ENCODE peak calls at places on chromosomes 16 and 17, in five cellular contexts. C is body of pancreas, B is coronary artery, Q is pancreas, K is uterus. I is an unnamed sample.

GRCh38 chr17:16484445-16485169 is 7.4 kb downstream of the LRRC75A start:
- DNase-seq in B (no peak), Q (no peak), C (no peak), K (no peak), I (no peak)

GRCh38 chr17:64658931-64659330 is 3.2 kb downstream of the SMURF2 start:
- DNase-seq in K (no peak), B (no peak), C (no peak), Q (no peak), I (no peak)

GRCh38 chr16:23324727-23325126 is 22.6 kb downstream of the SCNN1B start:
- DNase-seq in B (no peak), C (peak), K (no peak), Q (no peak), I (peak)

GRCh38 chr16:56667581-56668571 is at the start of gene MT1G:
- DNase-seq in C (peak), Q (peak), K (no peak), B (no peak), I (peak)

GRCh38 chr16:51951668-51952298 is 595.2 kb downstream of the TOX3 start:
- DNase-seq in Q (peak), C (peak), K (no peak), B (no peak), I (no peak)

GRCh38 chr17:73566905-73567782 is 77.1 kb downstream of the SDK2 start:
- DNase-seq in K (no peak), B (no peak), Q (no peak), C (no peak), I (peak)

GRCh38 chr17:16217002-16217635 is at the start of gene PIGL:
- DNase-seq in B (peak), C (peak), K (peak), Q (peak), I (peak)

GRCh38 chr17:5237541-5238016 is 2.9 kb upstream of the SCIMP start:
- DNase-seq in Q (no peak), K (no peak), B (no peak), C (peak), I (peak)

GRCh38 chr17:78818932-78819331 is 21.7 kb downstream of the USP36 start:
- DNase-seq in K (no peak), Q (no peak), C (no peak), B (no peak), I (no peak)

GRCh38 chr16:89115216-89115949 is 21.7 kb downstream of the ACSF3 start:
- DNase-seq in B (no peak), K (no peak), Q (no peak), C (peak), I (peak)

GRCh38 chr17:78798695-78799559 is 16.9 kb upstream of the CYTH1 start:
- DNase-seq in Q (no peak), B (no peak), C (no peak), K (no peak), I (no peak)

GRCh38 chr17:41511130-41511529 is 5.7 kb upstream of the KRT13 start:
- DNase-seq in K (no peak), C (no peak), Q (no peak), B (no peak), I (no peak)

GRCh38 chr17:14732211-14732610 is 431.3 kb downstream of the HS3ST3B1 start:
- DNase-seq in C (no peak), B (no peak), K (no peak), Q (no peak), I (no peak)

DNA sequence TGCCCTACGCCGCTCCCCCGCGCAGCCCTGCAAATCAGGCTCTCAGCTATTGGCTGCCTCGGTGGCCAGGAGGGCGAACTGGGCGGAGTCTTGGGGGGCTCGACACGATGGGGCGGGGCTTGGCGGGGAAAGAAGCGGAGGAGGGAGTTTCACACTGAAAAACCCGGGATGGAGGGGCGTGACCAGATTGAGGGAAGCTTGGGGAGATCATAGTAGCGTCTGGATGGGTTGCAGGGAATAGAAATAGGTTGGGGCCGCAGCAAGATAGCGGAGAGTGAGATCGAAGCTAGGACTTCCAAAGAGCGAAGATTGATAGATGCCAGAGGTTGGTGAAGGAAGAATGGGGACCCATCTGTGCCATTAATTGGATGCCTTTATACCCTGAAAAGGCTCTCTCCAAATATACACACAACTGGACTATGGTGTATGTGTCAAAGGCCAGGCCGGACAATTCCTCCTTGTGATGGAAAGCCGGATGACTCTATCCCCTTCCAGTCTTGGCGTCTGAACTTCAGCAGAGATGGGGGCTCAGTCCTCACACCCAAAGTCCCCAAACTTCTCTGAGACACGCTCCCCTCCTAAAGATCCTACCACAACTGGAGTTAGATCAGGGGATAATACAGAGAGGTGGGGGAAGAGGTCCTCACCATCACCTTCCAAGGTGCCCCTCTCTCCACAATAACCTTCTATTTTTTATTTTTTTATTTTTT is 384 bp upstream of the STAC2 start:
- DNase-seq in Q (no peak), B (no peak), K (peak), C (peak), I (peak)
- TF ChIP-seq CTCF in Q (no peak), B (no peak), K (no peak), C (no peak), I (no peak)

GRCh38 chr16:11253995-11254912 is 1.8 kb downstream of the SOCS1 start:
- DNase-seq in Q (no peak), C (no peak), K (peak), B (no peak), I (no peak)

GRCh38 chr16:11254913-11255736 is 879 bp downstream of the SOCS1 start:
- DNase-seq in B (no peak), Q (peak), K (peak), C (peak), I (peak)

GRCh38 chr16:11251525-11252481 is 4.2 kb downstream of the SOCS1 start:
- DNase-seq in C (no peak), Q (no peak), K (no peak), B (no peak), I (no peak)

GRCh38 chr16:11252482-11252931 is 3.5 kb downstream of the SOCS1 start:
- DNase-seq in B (no peak), Q (no peak), C (no peak), K (no peak), I (no peak)

GRCh38 chr16:11253009-11253994 is 2.7 kb downstream of the SOCS1 start:
- DNase-seq in B (no peak), C (no peak), Q (no peak), K (no peak), I (no peak)
- H3K4me3 ChIP-seq in B (peak), C (no peak), Q (no peak), K (peak), I (no peak)

GRCh38 chr17:29619251-29619650 is 3.5 kb downstream of the CORO6 start:
- DNase-seq in Q (no peak), C (no peak), K (no peak), B (no peak), I (peak)
- TF ChIP-seq CTCF in Q (no peak), C (no peak), K (no peak), B (no peak), I (no peak)

GRCh38 chr16:87878704-87879103 is 9.4 kb upstream of the SLC7A5 start:
- DNase-seq in Q (no peak), C (no peak), K (no peak), B (no peak), I (no peak)

GRCh38 chr16:87880117-87880696 is 10.9 kb upstream of the SLC7A5 start:
- DNase-seq in Q (no peak), C (no peak), K (no peak), B (no peak), I (no peak)

GRCh38 chr16:87877942-87878507 is 8.7 kb upstream of the SLC7A5 start:
- DNase-seq in C (no peak), Q (no peak), B (no peak), K (no peak), I (no peak)

GRCh38 chr16:87874639-87875472 is 5.5 kb upstream of the SLC7A5 start:
- DNase-seq in C (no peak), B (no peak), K (no peak), Q (no peak), I (no peak)
- H3K4me3 ChIP-seq in C (no peak), B (no peak), K (no peak), Q (no peak), I (no peak)

DNA sequence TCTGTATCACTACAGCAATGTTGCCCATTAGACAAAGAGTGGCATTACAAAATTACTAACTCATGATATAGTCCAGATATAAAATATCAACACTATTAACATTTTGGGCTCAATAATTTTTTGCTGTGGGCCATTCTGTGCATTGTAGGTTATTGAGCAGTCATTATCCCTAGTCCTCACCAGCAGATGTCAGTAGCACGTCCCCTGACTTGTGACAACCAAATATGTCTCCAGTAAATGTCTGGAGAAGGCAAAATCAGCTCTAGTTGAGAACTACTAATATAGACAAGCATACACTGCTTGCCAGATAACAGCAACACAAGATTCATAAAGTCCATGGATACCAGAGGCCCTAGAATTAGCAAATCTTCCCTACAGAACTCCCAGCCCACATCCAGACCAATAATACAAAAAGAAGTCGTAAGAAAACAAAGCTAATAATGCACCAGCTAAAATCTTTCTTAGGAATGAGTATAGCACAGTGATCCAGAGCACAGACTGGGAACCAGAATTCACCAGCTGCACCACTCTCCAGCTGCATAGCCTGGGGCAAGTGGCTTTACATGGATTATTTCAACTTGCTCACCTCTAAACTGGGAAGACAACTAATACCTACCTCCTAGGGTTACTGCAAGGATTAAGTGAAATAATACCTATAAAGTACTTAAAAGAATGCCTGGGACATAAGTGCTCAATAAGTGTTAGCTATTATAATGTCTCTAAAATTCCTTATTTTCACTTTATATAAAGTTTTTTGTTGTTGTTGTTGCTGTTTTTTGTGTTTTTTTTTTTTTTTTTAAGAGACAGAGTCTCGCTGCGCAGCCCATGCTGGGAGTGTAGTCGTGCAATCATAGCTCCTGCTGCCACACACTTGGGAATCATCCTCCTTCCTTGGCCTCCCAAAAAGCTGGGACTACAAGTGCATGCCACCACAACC is 23.7 kb downstream of the HELZ start:
- DNase-seq in B (no peak), K (no peak), C (no peak), Q (no peak), I (peak)
- TF ChIP-seq CTCF in B (no peak), K (peak), C (no peak), Q (no peak), I (peak)

DNA sequence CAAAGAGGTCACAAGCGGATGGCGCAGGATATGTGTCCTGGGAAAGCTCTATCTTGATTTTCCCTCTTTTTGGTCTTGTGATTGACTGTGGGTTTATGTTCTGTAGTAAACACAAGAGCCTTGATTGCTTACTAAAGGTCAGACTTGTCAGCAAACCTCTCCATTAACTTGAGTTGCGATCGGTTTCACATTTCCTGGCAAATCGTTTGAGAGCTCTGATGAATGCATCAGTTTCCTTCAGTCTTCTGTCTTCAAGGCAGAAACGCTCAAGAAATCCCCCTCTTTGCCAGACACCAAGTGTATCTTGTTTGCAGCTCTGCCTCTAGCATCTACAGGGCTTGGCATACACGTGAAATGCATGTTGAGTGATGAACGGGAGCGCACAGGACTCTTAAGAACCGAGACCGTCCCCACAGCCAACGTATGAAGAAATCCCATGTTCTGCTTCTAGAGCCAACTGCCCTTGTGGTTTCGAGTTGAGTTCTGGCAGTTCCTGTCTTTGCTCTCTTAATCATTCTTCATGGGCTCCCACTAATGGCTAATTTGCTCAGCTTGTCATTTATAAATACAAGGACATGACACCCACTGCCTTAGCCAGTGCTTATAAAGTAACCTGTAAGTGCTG is 143.3 kb downstream of the PITPNC1 start:
- DNase-seq in C (no peak), Q (no peak), B (no peak), K (peak), I (peak)
- H3K4me3 ChIP-seq in C (no peak), Q (no peak), B (peak), K (no peak), I (no peak)

DNA sequence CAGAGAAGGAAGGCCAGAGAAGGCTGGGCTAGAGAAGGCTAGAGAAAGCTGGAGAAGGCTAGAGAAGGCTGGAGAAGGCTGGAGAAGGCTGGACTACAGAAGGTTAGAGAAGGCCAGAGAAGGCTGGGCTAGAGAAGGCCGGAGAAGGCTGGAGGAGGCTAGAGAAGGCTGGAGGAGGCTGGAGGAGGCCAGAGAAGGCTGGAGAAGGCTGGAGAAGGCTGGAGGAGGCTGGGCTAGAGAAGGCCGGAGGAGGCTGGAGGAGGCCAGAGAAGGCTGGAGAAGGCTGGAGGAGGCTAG is 6.4 kb upstream of the OGFOD3 start:
- DNase-seq in C (no peak), Q (no peak), K (no peak), B (no peak), I (no peak)
- TF ChIP-seq CTCF in C (no peak), Q (no peak), K (no peak), B (no peak), I (no peak)

DNA sequence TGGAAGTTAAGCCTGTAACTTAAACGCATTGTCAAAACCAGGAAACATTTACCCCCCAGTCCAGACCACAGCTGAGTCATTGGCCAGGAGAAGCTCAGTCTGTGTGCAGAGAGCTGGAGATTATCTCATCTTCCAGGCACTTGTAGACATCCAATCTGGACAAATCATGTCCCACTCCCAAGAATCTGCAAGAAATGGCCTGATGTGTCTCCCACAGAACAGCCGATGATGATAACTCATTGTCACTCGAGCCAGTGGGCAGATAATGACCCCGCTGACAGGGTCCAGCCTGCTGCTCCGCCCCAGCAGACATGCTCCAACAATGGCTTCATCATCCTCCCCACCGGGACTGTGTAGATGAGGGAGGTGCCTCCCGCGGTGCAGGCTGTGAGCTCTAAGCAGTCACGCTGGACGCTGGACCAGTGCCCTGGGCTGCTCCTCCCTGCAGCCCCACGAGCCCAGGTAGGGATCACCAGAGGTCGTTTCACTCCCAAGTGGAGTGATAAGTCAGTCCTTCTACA is 322.5 kb downstream of the C16orf95 start:
- DNase-seq in Q (no peak), K (no peak), B (peak), C (no peak), I (no peak)
- H3K4me3 ChIP-seq in Q (no peak), K (no peak), B (no peak), C (no peak), I (no peak)